ENCODE peak calls at places on chromosomes 16 and 17, in ten cellular contexts. K is GM20000; B is NCI-H748 treated with DMSO at 0.1 percent for 48 hours; R is caudate nucleus; Z is cardiac fibroblast; F is effector CD4-positive, alpha-beta T cell; D is fibroblast of the conjunctiva; V is lower lobe of right lung; W is stomach; L is T47D. Y is an unnamed sample.
A peak's percentile ranks its signal among the peaks of the same experiment; 100 is the strongest.

GRCh38 chr16:49675417-49675816 is 180.5 kb downstream of the ZNF423 start:
- DNase-seq in K (no peak), B (no peak), R (no peak), Z (no peak), F (no peak), D (no peak), V (no peak), W (no peak), L (no peak), Y (no peak)

GRCh38 chr17:1693339-1693738 is 8.7 kb upstream of the PRPF8 start:
- DNase-seq in K (no peak), B (no peak), R (no peak), Z (no peak), F (no peak), D (no peak), V (no peak), W (no peak), L (no peak), Y (no peak)

GRCh38 chr17:72120878-72121163 is at the start of gene SOX9:
- DNase-seq in K (peak; percentile 90), B (peak; percentile 97), R (peak; percentile 95), Z (peak; percentile 98), F (no peak), D (peak; percentile 78), V (peak; percentile 85), W (peak; percentile 92), L (peak; percentile 99), Y (peak; percentile 79)

GRCh38 chr16:84039696-84040095 is 2.9 kb downstream of the SLC38A8 start:
- DNase-seq in K (no peak), B (no peak), R (no peak), Z (no peak), F (no peak), D (no peak), V (no peak), W (no peak), L (no peak), Y (no peak)

GRCh38 chr17:73210002-73210678 is 17.3 kb downstream of the COG1 start:
- DNase-seq in K (no peak), B (no peak), R (no peak), Z (no peak), F (no peak), D (no peak), V (no peak), W (no peak), L (no peak), Y (no peak)

GRCh38 chr17:35568561-35568960 is 7.9 kb upstream of the SLFN14 start:
- DNase-seq in K (no peak), B (no peak), R (no peak), Z (peak; percentile 51), F (peak; percentile 11), D (no peak), V (no peak), W (no peak), L (peak; percentile 60), Y (no peak)

GRCh38 chr17:44871546-44871945 is 23.9 kb downstream of the HIGD1B start:
- DNase-seq in K (no peak), B (no peak), R (no peak), Z (no peak), F (no peak), D (no peak), V (no peak), W (no peak), L (no peak), Y (no peak)

GRCh38 chr17:48444531-48445247 is 14.7 kb upstream of the SKAP1 start:
- DNase-seq in K (no peak), B (no peak), R (no peak), Z (no peak), F (peak; percentile 26), D (no peak), V (no peak), W (no peak), L (no peak), Y (no peak)

GRCh38 chr16:10741844-10742243 is 1.8 kb upstream of the NUBP1 start:
- DNase-seq in K (no peak), B (no peak), R (no peak), Z (peak; percentile 29), F (no peak), D (no peak), V (no peak), W (peak; percentile 61), L (no peak), Y (no peak)

GRCh38 chr16:53958481-53958880 is 254.5 kb downstream of the FTO start:
- DNase-seq in K (no peak), B (no peak), R (no peak), Z (no peak), F (no peak), D (no peak), V (no peak), W (no peak), L (no peak), Y (no peak)

GRCh38 chr17:62572488-62573469 is 54.7 kb upstream of the MRC2 start:
- DNase-seq in K (no peak), B (no peak), R (no peak), Z (peak; percentile 53), F (no peak), D (no peak), V (no peak), W (no peak), L (no peak), Y (no peak)

GRCh38 chr16:72246423-72246822 is 74.5 kb upstream of the PMFBP1 start:
- DNase-seq in K (peak; percentile 9), B (no peak), R (no peak), Z (no peak), F (no peak), D (no peak), V (no peak), W (no peak), L (no peak), Y (no peak)

GRCh38 chr17:82668631-82669099 is 20.4 kb upstream of the WDR45B start:
- DNase-seq in K (peak; percentile 84), B (no peak), R (peak; percentile 69), Z (peak; percentile 53), F (no peak), D (peak; percentile 39), V (peak; percentile 80), W (peak; percentile 83), L (peak; percentile 67), Y (no peak)

GRCh38 chr16:23679274-23679985 is 741 bp downstream of the PLK1 start:
- DNase-seq in K (peak; percentile 42), B (no peak), R (no peak), Z (peak; percentile 46), F (no peak), D (no peak), V (peak; percentile 61), W (no peak), L (peak; percentile 23), Y (peak; percentile 1)

GRCh38 chr16:66007717-66008116 is 358.8 kb upstream of the CDH5 start:
- DNase-seq in K (no peak), B (no peak), R (no peak), Z (peak; percentile 77), F (no peak), D (peak; percentile 65), V (no peak), W (no peak), L (no peak), Y (no peak)

GRCh38 chr16:88013091-88013609 is 61.9 kb downstream of the BANP start:
- DNase-seq in K (no peak), B (no peak), R (no peak), Z (no peak), F (no peak), D (no peak), V (peak; percentile 71), W (peak; percentile 46), L (no peak), Y (no peak)

GRCh38 chr16:12643034-12643455 is 160.6 kb downstream of the CPPED1 start:
- DNase-seq in K (no peak), B (no peak), R (no peak), Z (no peak), F (no peak), D (no peak), V (no peak), W (no peak), L (no peak), Y (no peak)

GRCh38 chr16:85153656-85154091 is 41.4 kb upstream of the CIBAR2 start:
- DNase-seq in K (peak; percentile 54), B (no peak), R (no peak), Z (no peak), F (no peak), D (no peak), V (no peak), W (no peak), L (no peak), Y (no peak)

GRCh38 chr16:19008770-19009169 is 25.0 kb downstream of the TMC7 start:
- DNase-seq in K (no peak), B (no peak), R (no peak), Z (peak; percentile 16), F (no peak), D (peak; percentile 55), V (no peak), W (no peak), L (peak; percentile 51), Y (no peak)

GRCh38 chr16:22948058-22948602 is 134.2 kb downstream of the HS3ST2 start:
- DNase-seq in K (no peak), B (no peak), R (no peak), Z (no peak), F (no peak), D (no peak), V (no peak), W (no peak), L (no peak), Y (no peak)

GRCh38 chr16:81238296-81239011 is at the start of gene BCO1:
- DNase-seq in K (no peak), B (peak; percentile 6), R (no peak), Z (peak; percentile 65), F (no peak), D (peak; percentile 28), V (no peak), W (peak; percentile 56), L (no peak), Y (peak; percentile 11)

GRCh38 chr17:68782829-68783228 is 172.4 kb downstream of the ABCA8 start:
- DNase-seq in K (no peak), B (no peak), R (no peak), Z (peak; percentile 49), F (no peak), D (no peak), V (no peak), W (no peak), L (no peak), Y (no peak)

GRCh38 chr17:2108170-2108569 is 53.3 kb downstream of the HIC1 start:
- DNase-seq in K (no peak), B (no peak), R (no peak), Z (no peak), F (no peak), D (no peak), V (no peak), W (no peak), L (no peak), Y (no peak)

GRCh38 chr17:80017226-80018010 is 18.3 kb downstream of the TBC1D16 start:
- DNase-seq in K (no peak), B (no peak), R (no peak), Z (no peak), F (no peak), D (no peak), V (no peak), W (no peak), L (no peak), Y (no peak)

GRCh38 chr17:50200447-50201225 is 795 bp downstream of the COL1A1 start:
- DNase-seq in K (peak; percentile 93), B (peak; percentile 34), R (peak; percentile 50), Z (peak; percentile 96), F (peak; percentile 70), D (peak; percentile 94), V (peak; percentile 92), W (peak; percentile 94), L (peak; percentile 94), Y (peak; percentile 78)

GRCh38 chr16:86048221-86048620 is 149.3 kb downstream of the IRF8 start:
- DNase-seq in K (no peak), B (no peak), R (no peak), Z (no peak), F (no peak), D (no peak), V (no peak), W (no peak), L (no peak), Y (no peak)

GRCh38 chr16:17273142-17273561 is 197.6 kb downstream of the XYLT1 start:
- DNase-seq in K (peak; percentile 52), B (no peak), R (no peak), Z (peak; percentile 59), F (no peak), D (peak; percentile 84), V (no peak), W (no peak), L (no peak), Y (no peak)

GRCh38 chr17:28738680-28739384 is 5.0 kb upstream of the TRAF4 start:
- DNase-seq in K (peak; percentile 57), B (no peak), R (no peak), Z (no peak), F (peak; percentile 25), D (no peak), V (peak; percentile 28), W (no peak), L (no peak), Y (no peak)

Y was measured in COR-L47.